ENCODE peak calls at places on chromosome 5, in seven cellular contexts. One of them, this sample, is unnamed.
A peak's percentile ranks its signal among the peaks of the same experiment; 100 is the strongest.

GRCh38 chr5:132389453-132390286 is 20.2 kb downstream of the SLC22A5 start:
- DNase-seq in HCT116: peak; percentile 99
- DNase-seq in H1: no peak
- DNase-seq in HepG2: no peak
- DNase-seq in GM12878: no peak
- DNase-seq in SK-N-SH: no peak
- DNase-seq in K562: no peak
- DNase-seq in this sample: no peak

GRCh38 chr5:42241636-42242035 is 181.6 kb upstream of the GHR start:
- DNase-seq in HCT116: no peak
- DNase-seq in H1: no peak
- DNase-seq in HepG2: no peak
- DNase-seq in GM12878: no peak
- DNase-seq in SK-N-SH: no peak
- DNase-seq in K562: no peak
- DNase-seq in this sample: no peak

GRCh38 chr5:99104538-99105132 is 175.8 kb upstream of the CHD1 start:
- DNase-seq in HCT116: peak; percentile 28
- DNase-seq in H1: no peak
- DNase-seq in HepG2: peak; percentile 13
- DNase-seq in GM12878: no peak
- DNase-seq in SK-N-SH: peak; percentile 31
- DNase-seq in K562: peak; percentile 25
- DNase-seq in this sample: peak; percentile 52

GRCh38 chr5:159883522-159883950 is 32.7 kb upstream of the ADRA1B start:
- DNase-seq in HCT116: no peak
- DNase-seq in H1: no peak
- DNase-seq in HepG2: no peak
- DNase-seq in GM12878: no peak
- DNase-seq in SK-N-SH: no peak
- DNase-seq in K562: no peak
- DNase-seq in this sample: no peak

GRCh38 chr5:81397169-81397568 is 3.2 kb upstream of the ACOT12 start:
- DNase-seq in HCT116: no peak
- DNase-seq in H1: no peak
- DNase-seq in HepG2: no peak
- DNase-seq in GM12878: no peak
- DNase-seq in SK-N-SH: peak; percentile 38
- DNase-seq in K562: no peak
- DNase-seq in this sample: no peak

GRCh38 chr5:1105350-1106265 is 6.3 kb downstream of the SLC12A7 start:
- DNase-seq in HCT116: no peak
- DNase-seq in H1: no peak
- DNase-seq in HepG2: peak; percentile 93
- DNase-seq in GM12878: no peak
- DNase-seq in SK-N-SH: no peak
- DNase-seq in K562: peak; percentile 91
- DNase-seq in this sample: no peak

GRCh38 chr5:174755103-174755502 is 30.7 kb downstream of the MSX2 start:
- DNase-seq in HCT116: no peak
- DNase-seq in H1: no peak
- DNase-seq in HepG2: no peak
- DNase-seq in GM12878: no peak
- DNase-seq in SK-N-SH: no peak
- DNase-seq in K562: no peak
- DNase-seq in this sample: peak; percentile 74

GRCh38 chr5:143405063-143405746 is 1.7 kb upstream of the NR3C1 start:
- DNase-seq in HCT116: no peak
- DNase-seq in H1: no peak
- DNase-seq in HepG2: peak; percentile 59
- DNase-seq in GM12878: no peak
- DNase-seq in SK-N-SH: peak; percentile 76
- DNase-seq in K562: peak; percentile 67
- DNase-seq in this sample: no peak

GRCh38 chr5:96016216-96016615 is 54.6 kb upstream of the ELL2 start:
- DNase-seq in HCT116: no peak
- DNase-seq in H1: no peak
- DNase-seq in HepG2: peak; percentile 32
- DNase-seq in GM12878: no peak
- DNase-seq in SK-N-SH: no peak
- DNase-seq in K562: no peak
- DNase-seq in this sample: no peak

GRCh38 chr5:73529081-73529480 is 30.8 kb downstream of the BTF3 start:
- DNase-seq in HCT116: no peak
- DNase-seq in H1: no peak
- DNase-seq in HepG2: no peak
- DNase-seq in GM12878: no peak
- DNase-seq in SK-N-SH: no peak
- DNase-seq in K562: no peak
- DNase-seq in this sample: no peak

DNA sequence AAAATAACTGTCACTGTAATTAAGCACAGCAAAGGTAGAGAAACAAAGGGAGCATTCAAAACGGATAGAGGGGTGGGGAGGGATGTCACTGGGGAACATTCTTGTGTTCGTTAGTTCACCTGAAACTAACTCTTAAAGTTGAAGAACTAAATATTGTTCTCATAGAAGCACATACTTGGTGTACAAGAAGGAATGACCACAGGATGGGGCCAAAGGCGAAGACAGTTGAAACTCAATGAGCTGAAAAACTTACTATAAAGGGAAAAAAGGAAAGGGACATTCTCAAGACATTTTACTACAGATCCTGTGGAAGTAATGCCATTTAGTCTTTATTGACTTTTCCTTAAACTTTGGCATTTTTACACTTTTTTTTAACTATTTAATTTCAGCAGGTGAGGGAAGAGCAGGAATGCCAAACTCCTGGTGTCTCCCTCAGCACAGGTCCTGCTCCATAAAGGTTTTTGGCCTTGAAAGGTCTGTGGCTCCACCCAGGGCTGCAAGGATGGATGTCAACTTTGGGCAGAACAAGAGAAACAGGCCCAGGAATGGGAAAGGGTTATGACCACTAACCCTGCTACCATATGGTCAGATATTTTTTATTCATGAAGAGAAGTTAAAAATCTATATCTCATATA is 197.6 kb upstream of the RASA1 start:
- DNase-seq in HCT116: peak; percentile 21
- DNase-seq in H1: no peak
- DNase-seq in HepG2: no peak
- DNase-seq in GM12878: peak; percentile 59
- DNase-seq in SK-N-SH: no peak
- DNase-seq in K562: peak; percentile 17
- DNase-seq in this sample: peak; percentile 11
- TF ChIP-seq JUND in HCT116: no peak
- TF ChIP-seq JUND in H1: no peak
- TF ChIP-seq JUND in HepG2: no peak
- TF ChIP-seq JUND in GM12878: no peak
- TF ChIP-seq JUND in SK-N-SH: no peak
- TF ChIP-seq JUND in K562: no peak
- TF ChIP-seq JUND in this sample: no peak

DNA sequence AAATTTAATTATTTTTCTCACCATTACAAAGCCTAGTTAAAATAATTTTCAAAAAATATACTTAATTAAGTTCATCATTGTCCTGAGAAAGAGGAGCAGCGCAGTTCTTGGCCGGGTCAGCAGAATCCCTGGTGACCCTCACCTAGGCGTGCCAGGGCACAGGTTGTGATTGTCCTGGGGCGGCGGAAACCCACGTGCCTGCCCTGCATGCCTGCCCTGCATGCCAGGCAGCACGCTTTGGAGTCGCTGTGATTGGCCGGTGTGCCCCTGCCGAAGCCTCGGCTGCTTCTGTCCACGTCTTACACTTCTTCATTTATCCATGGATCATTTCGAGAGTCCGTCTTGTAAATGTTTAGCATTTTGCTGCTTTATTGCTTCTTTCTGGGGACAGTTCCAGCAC is 25.6 kb downstream of the SLC12A2 start:
- DNase-seq in HCT116: no peak
- DNase-seq in H1: no peak
- DNase-seq in HepG2: no peak
- DNase-seq in GM12878: no peak
- DNase-seq in SK-N-SH: no peak
- DNase-seq in K562: no peak
- DNase-seq in this sample: no peak
- TF ChIP-seq JUND in HCT116: no peak
- TF ChIP-seq JUND in H1: no peak
- TF ChIP-seq JUND in HepG2: no peak
- TF ChIP-seq JUND in GM12878: no peak
- TF ChIP-seq JUND in SK-N-SH: no peak
- TF ChIP-seq JUND in K562: no peak
- TF ChIP-seq JUND in this sample: no peak

GRCh38 chr5:87125796-87126195 is 141.9 kb upstream of the RASA1 start:
- DNase-seq in HCT116: no peak
- DNase-seq in H1: no peak
- DNase-seq in HepG2: no peak
- DNase-seq in GM12878: no peak
- DNase-seq in SK-N-SH: no peak
- DNase-seq in K562: no peak
- DNase-seq in this sample: no peak

GRCh38 chr5:87122171-87122977 is 145.3 kb upstream of the RASA1 start:
- DNase-seq in HCT116: no peak
- DNase-seq in H1: no peak
- DNase-seq in HepG2: peak; percentile 6
- DNase-seq in GM12878: no peak
- DNase-seq in SK-N-SH: no peak
- DNase-seq in K562: no peak
- DNase-seq in this sample: no peak

GRCh38 chr5:87119588-87119987 is 148.1 kb upstream of the RASA1 start:
- DNase-seq in HCT116: no peak
- DNase-seq in H1: no peak
- DNase-seq in HepG2: no peak
- DNase-seq in GM12878: no peak
- DNase-seq in SK-N-SH: no peak
- DNase-seq in K562: no peak
- DNase-seq in this sample: no peak

GRCh38 chr5:87120518-87121314 is 147.0 kb upstream of the RASA1 start:
- DNase-seq in HCT116: peak; percentile 85
- DNase-seq in H1: no peak
- DNase-seq in HepG2: no peak
- DNase-seq in GM12878: no peak
- DNase-seq in SK-N-SH: no peak
- DNase-seq in K562: no peak
- DNase-seq in this sample: peak; percentile 22

DNA sequence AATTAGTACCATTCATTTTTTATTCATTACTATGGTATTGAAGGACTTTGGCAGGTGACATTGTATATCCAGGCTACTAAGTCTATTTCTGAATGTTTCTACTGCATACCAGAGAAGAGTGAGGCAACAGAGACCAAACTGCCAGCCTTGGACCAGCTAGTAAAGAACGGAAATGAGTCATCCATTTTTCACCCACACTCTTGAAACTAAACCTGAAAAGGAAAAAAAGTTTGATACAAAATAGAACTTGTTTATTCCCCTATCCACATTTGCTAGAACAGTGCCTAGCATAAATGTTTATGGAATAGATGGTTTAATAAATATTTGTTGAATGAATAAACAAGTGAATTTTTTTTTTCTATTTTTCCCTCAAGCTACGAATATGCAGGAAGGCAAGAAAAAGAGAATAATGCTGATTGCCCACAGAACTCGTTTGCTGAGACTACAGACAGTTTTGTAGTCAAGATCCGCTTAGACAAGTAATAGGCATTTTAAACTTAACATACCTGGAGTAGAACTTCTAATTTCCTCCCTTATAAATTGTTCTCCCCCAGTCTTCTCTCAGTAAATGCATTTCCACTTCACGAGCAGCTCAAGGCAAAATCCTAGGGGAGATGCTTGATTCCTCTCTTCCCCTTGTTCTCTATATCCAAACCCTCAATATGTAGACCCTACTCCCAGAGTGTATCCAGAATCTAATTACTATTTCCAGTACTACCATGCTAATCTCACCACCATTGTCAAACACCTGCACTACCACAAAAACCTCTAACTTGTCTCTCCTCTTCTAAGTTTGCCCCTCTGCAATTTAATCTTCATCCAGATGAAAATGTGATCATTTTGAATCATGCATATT is 146.1 kb upstream of the RASA1 start:
- DNase-seq in HCT116: peak; percentile 71
- DNase-seq in H1: no peak
- DNase-seq in HepG2: peak; percentile 16
- DNase-seq in GM12878: peak; percentile 75
- DNase-seq in SK-N-SH: no peak
- DNase-seq in K562: no peak
- DNase-seq in this sample: no peak
- TF ChIP-seq JUND in HCT116: peak; percentile 91
- TF ChIP-seq JUND in H1: no peak
- TF ChIP-seq JUND in HepG2: no peak
- TF ChIP-seq JUND in GM12878: peak; percentile 67
- TF ChIP-seq JUND in SK-N-SH: peak; percentile 93
- TF ChIP-seq JUND in K562: peak; percentile 78
- TF ChIP-seq JUND in this sample: no peak

DNA sequence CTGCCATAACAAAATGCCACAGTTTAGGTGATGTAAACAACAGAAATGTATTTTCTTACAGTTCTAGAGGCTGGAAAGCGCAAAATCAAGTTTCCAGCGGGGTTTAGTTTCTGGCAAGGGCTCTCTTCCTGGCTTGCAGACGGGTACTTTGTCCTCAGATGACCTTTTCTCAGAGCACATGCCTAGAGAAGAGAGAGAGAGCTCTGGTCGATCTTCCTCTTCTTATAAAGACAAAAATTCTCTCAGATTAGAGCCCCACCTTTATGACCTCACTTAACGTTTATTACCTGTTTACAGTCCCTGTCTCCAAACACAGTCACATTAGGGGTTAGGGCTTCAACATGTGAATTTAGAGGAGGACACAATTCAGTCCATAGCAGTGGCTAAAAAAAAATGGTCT is 119.7 kb downstream of the CETN3 start:
- DNase-seq in HCT116: no peak
- DNase-seq in H1: no peak
- DNase-seq in HepG2: no peak
- DNase-seq in GM12878: no peak
- DNase-seq in SK-N-SH: no peak
- DNase-seq in K562: no peak
- DNase-seq in this sample: no peak
- TF ChIP-seq JUND in HCT116: no peak
- TF ChIP-seq JUND in H1: no peak
- TF ChIP-seq JUND in HepG2: no peak
- TF ChIP-seq JUND in GM12878: no peak
- TF ChIP-seq JUND in SK-N-SH: no peak
- TF ChIP-seq JUND in K562: no peak
- TF ChIP-seq JUND in this sample: no peak